ENCODE peak calls at places on chromosome 17, in five cellular contexts. W is RWPE1, V is NCI-H510A, K is foreskin fibroblast, Q is MCF 10A. D is an unnamed sample.

GRCh38 chr17:66518677-66519076 is 216.3 kb downstream of the PRKCA start:
- DNase-seq in W (no peak), V (no peak), K (no peak), Q (no peak), D (no peak)

GRCh38 chr17:14197582-14197981 is 39.1 kb downstream of the CDRT15 start:
- DNase-seq in W (no peak), V (no peak), K (no peak), Q (no peak), D (no peak)

GRCh38 chr17:77963441-77963840 is 4.9 kb downstream of the TNRC6C start:
- DNase-seq in W (no peak), V (peak), K (peak), Q (peak), D (no peak)

GRCh38 chr17:28626818-28627217 is 12.8 kb upstream of the RSKR start:
- DNase-seq in W (no peak), V (no peak), K (no peak), Q (no peak), D (no peak)

GRCh38 chr17:4480929-4481898 is 17.5 kb upstream of the SPNS2 start:
- DNase-seq in W (no peak), V (no peak), K (no peak), Q (no peak), D (no peak)

GRCh38 chr17:33674685-33675084 is 381.6 kb upstream of the ASIC2 start:
- DNase-seq in W (peak), V (no peak), K (peak), Q (peak), D (no peak)

GRCh38 chr17:76252040-76252954 is 12.0 kb upstream of the RNF157 start:
- DNase-seq in W (peak), V (no peak), K (peak), Q (peak), D (no peak)

GRCh38 chr17:21296097-21297025 is 11.8 kb downstream of the MAP2K3 start:
- DNase-seq in W (no peak), V (no peak), K (no peak), Q (no peak), D (no peak)

D was measured in NCI-H524 treated with DMSO at 0.1 percent for 48 hours.